ENCODE peak calls at places on chromosomes 6 and 20, in ten cellular contexts. One of them, this sample, is unnamed.

GRCh38 chr6:161630674-161631073 is 356.8 kb upstream of the AGPAT4 start:
- DNase-seq in endothelial cell of umbilical vein: no peak
- DNase-seq in sigmoid colon: no peak
- DNase-seq in IMR-90: no peak
- DNase-seq in H54: no peak
- DNase-seq in A549: no peak
- DNase-seq in adrenal gland: no peak
- DNase-seq in gastrocnemius medialis: no peak
- DNase-seq in ovary: no peak
- DNase-seq in spleen: no peak
- DNase-seq in this sample: no peak

GRCh38 chr6:79546186-79546585 is 9.0 kb upstream of the LCA5 start:
- DNase-seq in spleen: no peak
- DNase-seq in endothelial cell of umbilical vein: peak; percentile 44
- DNase-seq in H54: no peak
- DNase-seq in A549: no peak
- DNase-seq in sigmoid colon: no peak
- DNase-seq in ovary: no peak
- DNase-seq in gastrocnemius medialis: no peak
- DNase-seq in IMR-90: peak; percentile 46
- DNase-seq in adrenal gland: no peak
- DNase-seq in this sample: no peak

GRCh38 chr6:38214159-38214558 is 394.6 kb downstream of the ZFAND3 start:
- DNase-seq in A549: no peak
- DNase-seq in sigmoid colon: no peak
- DNase-seq in endothelial cell of umbilical vein: no peak
- DNase-seq in ovary: no peak
- DNase-seq in spleen: no peak
- DNase-seq in gastrocnemius medialis: no peak
- DNase-seq in adrenal gland: no peak
- DNase-seq in H54: no peak
- DNase-seq in IMR-90: no peak
- DNase-seq in this sample: no peak

GRCh38 chr6:33960345-33961313 is 156.8 kb upstream of the MLN start:
- DNase-seq in H54: no peak
- DNase-seq in ovary: no peak
- DNase-seq in IMR-90: no peak
- DNase-seq in spleen: peak; percentile 71
- DNase-seq in A549: no peak
- DNase-seq in gastrocnemius medialis: no peak
- DNase-seq in adrenal gland: no peak
- DNase-seq in sigmoid colon: no peak
- DNase-seq in endothelial cell of umbilical vein: no peak
- DNase-seq in this sample: peak; percentile 83

GRCh38 chr20:24620937-24621519 is 151.6 kb downstream of the SYNDIG1 start:
- DNase-seq in A549: no peak
- DNase-seq in sigmoid colon: no peak
- DNase-seq in gastrocnemius medialis: no peak
- DNase-seq in H54: no peak
- DNase-seq in ovary: no peak
- DNase-seq in adrenal gland: no peak
- DNase-seq in spleen: no peak
- DNase-seq in IMR-90: no peak
- DNase-seq in endothelial cell of umbilical vein: no peak
- DNase-seq in this sample: no peak

GRCh38 chr6:79731471-79731870 is 100.3 kb downstream of the SH3BGRL2 start:
- DNase-seq in ovary: no peak
- DNase-seq in H54: no peak
- DNase-seq in adrenal gland: no peak
- DNase-seq in spleen: no peak
- DNase-seq in IMR-90: no peak
- DNase-seq in gastrocnemius medialis: no peak
- DNase-seq in A549: no peak
- DNase-seq in endothelial cell of umbilical vein: no peak
- DNase-seq in sigmoid colon: no peak
- DNase-seq in this sample: no peak

GRCh38 chr6:99359800-99360199 is 10.3 kb upstream of the FAXC start:
- DNase-seq in ovary: no peak
- DNase-seq in sigmoid colon: no peak
- DNase-seq in endothelial cell of umbilical vein: no peak
- DNase-seq in gastrocnemius medialis: no peak
- DNase-seq in A549: no peak
- DNase-seq in IMR-90: no peak
- DNase-seq in H54: no peak
- DNase-seq in adrenal gland: no peak
- DNase-seq in spleen: no peak
- DNase-seq in this sample: no peak

GRCh38 chr6:84825461-84825860 is 61.1 kb upstream of the TBX18 start:
- DNase-seq in adrenal gland: no peak
- DNase-seq in gastrocnemius medialis: no peak
- DNase-seq in spleen: no peak
- DNase-seq in ovary: no peak
- DNase-seq in endothelial cell of umbilical vein: peak; percentile 85
- DNase-seq in sigmoid colon: no peak
- DNase-seq in A549: no peak
- DNase-seq in IMR-90: no peak
- DNase-seq in H54: peak; percentile 11
- DNase-seq in this sample: no peak

GRCh38 chr6:11613858-11614257 is 76.3 kb downstream of the TMEM170B start:
- DNase-seq in ovary: no peak
- DNase-seq in adrenal gland: no peak
- DNase-seq in sigmoid colon: no peak
- DNase-seq in spleen: no peak
- DNase-seq in endothelial cell of umbilical vein: peak; percentile 96
- DNase-seq in IMR-90: peak; percentile 98
- DNase-seq in gastrocnemius medialis: no peak
- DNase-seq in H54: peak; percentile 12
- DNase-seq in A549: peak; percentile 8
- DNase-seq in this sample: no peak

GRCh38 chr6:87213364-87213763 is 58.0 kb downstream of the ZNF292 start:
- DNase-seq in endothelial cell of umbilical vein: no peak
- DNase-seq in gastrocnemius medialis: no peak
- DNase-seq in IMR-90: no peak
- DNase-seq in sigmoid colon: no peak
- DNase-seq in H54: no peak
- DNase-seq in A549: no peak
- DNase-seq in ovary: no peak
- DNase-seq in spleen: no peak
- DNase-seq in adrenal gland: no peak
- DNase-seq in this sample: peak; percentile 56

DNA sequence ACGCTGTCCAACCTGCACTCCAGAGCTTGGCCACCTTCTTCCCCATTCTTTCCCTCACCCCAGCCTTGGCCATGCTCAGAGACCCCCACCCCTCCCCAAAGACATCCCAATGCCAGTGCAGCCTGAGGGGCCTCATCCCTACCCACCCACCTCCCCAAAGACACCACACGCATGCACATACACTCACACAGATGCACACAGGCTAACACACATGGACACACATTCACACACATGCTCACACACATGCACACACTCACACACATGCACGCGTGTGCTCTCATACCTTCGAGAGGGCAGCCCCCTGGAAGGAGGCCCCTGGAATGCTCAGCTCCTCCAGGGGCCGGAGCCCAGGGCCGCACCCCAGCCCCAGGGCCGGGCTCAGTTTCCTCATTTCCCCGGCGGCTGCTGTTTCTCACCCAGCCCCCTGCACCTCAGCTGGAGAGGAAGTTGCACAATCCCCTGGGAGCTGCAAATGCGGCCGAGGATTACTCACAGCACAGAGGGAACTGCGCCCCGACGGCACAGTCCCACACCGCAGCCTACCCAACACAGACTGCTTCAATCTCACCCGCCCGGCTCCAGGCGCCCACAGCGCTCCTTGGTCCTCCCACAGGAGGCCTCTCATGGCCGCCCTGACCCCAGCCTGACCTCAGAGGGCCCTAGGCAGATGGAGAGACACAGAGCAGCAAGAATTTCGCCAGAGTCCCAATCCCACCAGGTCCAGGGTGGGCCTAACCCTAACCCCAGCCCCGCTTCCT is 12.1 kb downstream of the TFEB start:
- DNase-seq in adrenal gland: peak; percentile 89
- DNase-seq in H54: peak; percentile 94
- DNase-seq in ovary: no peak
- DNase-seq in spleen: peak; percentile 96
- DNase-seq in IMR-90: peak; percentile 91
- DNase-seq in gastrocnemius medialis: peak; percentile 88
- DNase-seq in endothelial cell of umbilical vein: no peak
- DNase-seq in sigmoid colon: peak; percentile 91
- DNase-seq in A549: peak; percentile 83
- DNase-seq in this sample: no peak
- TF ChIP-seq POLR2A in adrenal gland: no peak
- TF ChIP-seq POLR2A in H54: no peak
- TF ChIP-seq POLR2A in ovary: no peak
- TF ChIP-seq POLR2A in spleen: peak; percentile 68
- TF ChIP-seq POLR2A in IMR-90: no peak
- TF ChIP-seq POLR2A in gastrocnemius medialis: peak; percentile 87
- TF ChIP-seq POLR2A in endothelial cell of umbilical vein: no peak
- TF ChIP-seq POLR2A in sigmoid colon: no peak
- TF ChIP-seq POLR2A in A549: peak; percentile 11
- TF ChIP-seq POLR2A in this sample: no peak

GRCh38 chr20:2651772-2652723 is at the start of gene NOP56:
- DNase-seq in IMR-90: peak; percentile 86
- DNase-seq in endothelial cell of umbilical vein: peak; percentile 86
- DNase-seq in spleen: peak; percentile 98
- DNase-seq in gastrocnemius medialis: peak; percentile 85
- DNase-seq in sigmoid colon: peak; percentile 95
- DNase-seq in ovary: peak; percentile 91
- DNase-seq in H54: peak; percentile 83
- DNase-seq in adrenal gland: peak; percentile 91
- DNase-seq in A549: peak; percentile 85
- DNase-seq in this sample: peak; percentile 96
- TF ChIP-seq POLR2A in IMR-90: peak; percentile 96
- TF ChIP-seq POLR2A in endothelial cell of umbilical vein: peak; percentile 92
- TF ChIP-seq POLR2A in spleen: peak; percentile 84
- TF ChIP-seq POLR2A in gastrocnemius medialis: peak; percentile 84
- TF ChIP-seq POLR2A in sigmoid colon: no peak
- TF ChIP-seq POLR2A in ovary: peak; percentile 54
- TF ChIP-seq POLR2A in H54: peak; percentile 90
- TF ChIP-seq POLR2A in adrenal gland: peak; percentile 65
- TF ChIP-seq POLR2A in A549: peak; percentile 99
- TF ChIP-seq POLR2A in this sample: peak; percentile 90

GRCh38 chr20:34629904-34630303 is 47.0 kb downstream of the PIGU start:
- DNase-seq in IMR-90: no peak
- DNase-seq in endothelial cell of umbilical vein: no peak
- DNase-seq in sigmoid colon: no peak
- DNase-seq in gastrocnemius medialis: no peak
- DNase-seq in A549: no peak
- DNase-seq in H54: no peak
- DNase-seq in adrenal gland: no peak
- DNase-seq in ovary: no peak
- DNase-seq in spleen: no peak
- DNase-seq in this sample: no peak

GRCh38 chr20:34629342-34629741 is 47.5 kb downstream of the PIGU start:
- DNase-seq in A549: no peak
- DNase-seq in gastrocnemius medialis: peak; percentile 63
- DNase-seq in IMR-90: no peak
- DNase-seq in endothelial cell of umbilical vein: no peak
- DNase-seq in H54: no peak
- DNase-seq in spleen: no peak
- DNase-seq in sigmoid colon: no peak
- DNase-seq in ovary: no peak
- DNase-seq in adrenal gland: no peak
- DNase-seq in this sample: no peak

GRCh38 chr20:34628026-34628425 is 48.9 kb downstream of the PIGU start:
- DNase-seq in ovary: no peak
- DNase-seq in spleen: no peak
- DNase-seq in sigmoid colon: no peak
- DNase-seq in A549: no peak
- DNase-seq in H54: no peak
- DNase-seq in endothelial cell of umbilical vein: no peak
- DNase-seq in IMR-90: peak; percentile 7
- DNase-seq in adrenal gland: no peak
- DNase-seq in gastrocnemius medialis: no peak
- DNase-seq in this sample: no peak

GRCh38 chr20:34626978-34627377 is 49.9 kb downstream of the PIGU start:
- DNase-seq in spleen: no peak
- DNase-seq in ovary: no peak
- DNase-seq in adrenal gland: no peak
- DNase-seq in H54: no peak
- DNase-seq in endothelial cell of umbilical vein: no peak
- DNase-seq in gastrocnemius medialis: no peak
- DNase-seq in A549: no peak
- DNase-seq in sigmoid colon: no peak
- DNase-seq in IMR-90: no peak
- DNase-seq in this sample: no peak

GRCh38 chr20:34627458-34627857 is 49.4 kb downstream of the PIGU start:
- DNase-seq in gastrocnemius medialis: no peak
- DNase-seq in endothelial cell of umbilical vein: no peak
- DNase-seq in ovary: no peak
- DNase-seq in sigmoid colon: no peak
- DNase-seq in adrenal gland: no peak
- DNase-seq in A549: no peak
- DNase-seq in H54: no peak
- DNase-seq in spleen: no peak
- DNase-seq in IMR-90: no peak
- DNase-seq in this sample: no peak
- TF ChIP-seq POLR2A in gastrocnemius medialis: no peak
- TF ChIP-seq POLR2A in endothelial cell of umbilical vein: no peak
- TF ChIP-seq POLR2A in ovary: no peak
- TF ChIP-seq POLR2A in sigmoid colon: no peak
- TF ChIP-seq POLR2A in adrenal gland: no peak
- TF ChIP-seq POLR2A in A549: no peak
- TF ChIP-seq POLR2A in H54: no peak
- TF ChIP-seq POLR2A in spleen: no peak
- TF ChIP-seq POLR2A in IMR-90: no peak
- TF ChIP-seq POLR2A in this sample: no peak

DNA sequence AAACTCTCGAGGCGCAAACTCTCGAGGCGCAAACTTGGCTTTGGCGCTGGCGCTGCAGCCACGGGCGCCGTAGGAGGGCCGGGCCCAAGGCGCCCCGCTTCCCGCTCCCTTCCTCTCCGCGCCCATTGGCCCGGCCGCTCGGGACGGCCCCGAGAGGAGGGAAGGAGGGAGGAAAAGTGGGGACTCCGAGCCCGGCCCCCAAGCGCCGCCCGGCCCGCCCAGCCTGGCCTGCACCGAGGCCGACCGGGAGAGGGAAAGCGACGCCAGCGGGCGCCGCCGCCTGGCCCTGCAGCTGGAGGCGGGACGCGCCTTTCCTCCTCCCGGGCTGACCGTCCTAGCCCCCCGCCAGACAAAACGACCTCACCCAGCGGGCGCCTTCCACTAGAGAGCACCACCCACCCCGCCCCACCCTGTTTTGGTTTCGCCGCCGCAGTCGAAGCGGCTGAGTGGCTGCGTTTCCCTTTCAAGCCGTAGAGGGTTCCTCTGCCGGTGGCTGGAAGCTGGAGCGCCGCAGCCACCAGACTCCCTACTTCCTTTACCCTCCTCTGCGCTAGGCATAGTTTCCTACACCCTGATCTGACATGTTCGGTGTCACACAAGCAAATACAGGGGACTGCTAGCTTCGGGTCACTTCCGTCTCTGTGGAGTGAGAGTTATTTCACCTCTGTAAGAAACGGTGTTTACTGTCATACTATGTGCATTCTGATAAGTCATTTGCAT is at the start of gene MBOAT1:
- DNase-seq in IMR-90: peak; percentile 87
- DNase-seq in adrenal gland: peak; percentile 88
- DNase-seq in spleen: peak; percentile 95
- DNase-seq in ovary: peak; percentile 89
- DNase-seq in sigmoid colon: peak; percentile 96
- DNase-seq in endothelial cell of umbilical vein: peak; percentile 92
- DNase-seq in H54: peak; percentile 73
- DNase-seq in gastrocnemius medialis: peak; percentile 80
- DNase-seq in A549: peak; percentile 60
- DNase-seq in this sample: peak; percentile 89
- TF ChIP-seq POLR2A in IMR-90: peak; percentile 48
- TF ChIP-seq POLR2A in adrenal gland: peak; percentile 35
- TF ChIP-seq POLR2A in spleen: peak; percentile 42
- TF ChIP-seq POLR2A in ovary: peak; percentile 64
- TF ChIP-seq POLR2A in sigmoid colon: peak; percentile 38
- TF ChIP-seq POLR2A in endothelial cell of umbilical vein: peak; percentile 72
- TF ChIP-seq POLR2A in H54: peak; percentile 27
- TF ChIP-seq POLR2A in gastrocnemius medialis: peak; percentile 46
- TF ChIP-seq POLR2A in A549: peak; percentile 46
- TF ChIP-seq POLR2A in this sample: peak; percentile 80

This sample was measured in erythroblast.